ENCODE peak calls at places on chromosomes 6 and 20, in five cellular contexts. O, U, N, F and M are unnamed samples. For H3K4me1, the result is how much of the 10 kb centered on the place peaks cover.

GRCh38 chr6:143058987-143059386 is 1.7 kb upstream of the AIG1 start:
- DNase-seq in O (peak), U (no peak), N (no peak), F (no peak), M (no peak)

GRCh38 chr6:42197574-42198362 is 3.0 kb upstream of the GUCA1B start:
- DNase-seq in F (no peak), O (no peak), U (no peak), N (no peak), M (no peak)

GRCh38 chr6:73516712-73517489 is 3.9 kb downstream of the EEF1A1 start:
- DNase-seq in U (no peak), O (peak), F (no peak), N (no peak), M (no peak)

GRCh38 chr20:46060301-46060881 is 29.4 kb downstream of the NCOA5 start:
- DNase-seq in F (no peak), N (no peak), O (peak), U (no peak), M (no peak)

GRCh38 chr20:37162674-37163073 is 16.5 kb upstream of the RPN2 start:
- DNase-seq in U (no peak), N (no peak), F (no peak), O (no peak), M (no peak)

GRCh38 chr6:157033428-157034140 is 256.4 kb downstream of the ARID1B start:
- DNase-seq in U (no peak), O (no peak), N (no peak), F (peak), M (no peak)

GRCh38 chr20:45283529-45284065 is 23.0 kb upstream of the RBPJL start:
- DNase-seq in N (no peak), F (peak), U (no peak), O (no peak), M (peak)

GRCh38 chr20:9235518-9235917 is 166.6 kb downstream of the PLCB4 start:
- DNase-seq in O (peak), N (no peak), F (peak), U (no peak), M (peak)

GRCh38 chr6:70510600-70510999 is 56.1 kb upstream of the SDHAF4 start:
- DNase-seq in N (no peak), O (no peak), U (no peak), F (no peak), M (no peak)

GRCh38 chr6:140572129-140572528 is 1197.7 kb upstream of the CITED2 start:
- DNase-seq in N (no peak), O (peak), U (no peak), F (peak), M (peak)

GRCh38 chr6:28142446-28142845 is 763 bp downstream of the ZKSCAN8 start:
- DNase-seq in O (no peak), U (no peak), F (peak), N (no peak), M (no peak)

GRCh38 chr20:50434653-50435396 is 75.4 kb upstream of the PTPN1 start:
- DNase-seq in O (no peak), N (no peak), U (no peak), F (peak), M (peak)

GRCh38 chr6:151379933-151380847 is 11.2 kb downstream of the ZBTB2 start:
- DNase-seq in N (no peak), F (no peak), U (no peak), O (no peak), M (no peak)

GRCh38 chr6:1970151-1970561 is 275.2 kb downstream of the GMDS start:
- DNase-seq in O (no peak), F (no peak), U (no peak), N (no peak), M (no peak)

GRCh38 chr6:111190637-111191036 is 103.3 kb downstream of the SLC16A10 start:
- DNase-seq in U (no peak), O (no peak), F (no peak), N (no peak), M (no peak)

GRCh38 chr6:50021894-50022293 is at the start of gene DEFB110:
- DNase-seq in U (no peak), O (no peak), F (no peak), N (no peak), M (no peak)

GRCh38 chr6:118810420-118811027 is 83.4 kb upstream of the ASF1A start:
- DNase-seq in U (no peak), O (no peak), N (peak), F (no peak), M (no peak)

GRCh38 chr6:20024979-20025378 is 187.3 kb downstream of the MBOAT1 start:
- DNase-seq in U (no peak), F (no peak), N (no peak), O (peak), M (no peak)

GRCh38 chr20:53598140-53599038 is 4.8 kb upstream of the ZNF217 start:
- DNase-seq in O (no peak), F (peak), U (peak), N (peak), M (peak)

GRCh38 chr20:17935186-17935585 is 33.4 kb downstream of the SNX5 start:
- DNase-seq in U (no peak), N (no peak), F (peak), O (no peak), M (no peak)

GRCh38 chr6:12048609-12049008 is 36.5 kb downstream of the HIVEP1 start:
- DNase-seq in O (no peak), F (no peak), N (no peak), U (no peak), M (no peak)

GRCh38 chr6:21922086-21922485 is 328.5 kb downstream of the SOX4 start:
- DNase-seq in O (no peak), F (no peak), N (no peak), U (no peak), M (no peak)

GRCh38 chr6:2416128-2416712 is 170.8 kb upstream of the GMDS start:
- DNase-seq in U (no peak), F (no peak), O (no peak), N (no peak), M (no peak)

GRCh38 chr6:100472674-100473073 is 8.0 kb upstream of the SIM1 start:
- DNase-seq in N (no peak), U (no peak), F (peak), O (no peak), M (peak)

GRCh38 chr20:36542019-36542488 is 735 bp downstream of the MYL9 start:
- DNase-seq in U (no peak), N (no peak), O (no peak), F (no peak), M (no peak)

GRCh38 chr20:63499333-63499969 is 568 bp upstream of the EEF1A2 start:
- DNase-seq in F (no peak), U (no peak), O (no peak), N (no peak), M (no peak)

GRCh38 chr6:13694562-13694961 is 17.1 kb downstream of the RANBP9 start:
- DNase-seq in F (no peak), O (no peak), N (no peak), U (no peak), M (no peak)

GRCh38 chr6:14751645-14752173 is 494.2 kb upstream of the JARID2 start:
- DNase-seq in N (no peak), F (no peak), O (no peak), U (no peak), M (no peak)

GRCh38 chr6:158607411-158608170 is 37.0 kb downstream of the DYNLT1 start:
- DNase-seq in U (no peak), F (no peak), O (no peak), N (no peak), M (no peak)

GRCh38 chr6:119324718-119325117 is 24.8 kb downstream of the MAN1A1 start:
- DNase-seq in F (no peak), N (no peak), O (no peak), U (no peak), M (no peak)

GRCh38 chr6:170019259-170020040 is 268.0 kb downstream of the ERMARD start:
- DNase-seq in N (peak), U (no peak), O (no peak), F (no peak), M (no peak)

GRCh38 chr6:40953486-40953885 is 85.5 kb downstream of the UNC5CL start:
- DNase-seq in U (no peak), O (peak), F (no peak), N (no peak), M (no peak)

GRCh38 chr6:40956871-40957270 is 82.2 kb downstream of the UNC5CL start:
- DNase-seq in O (no peak), F (no peak), N (no peak), U (no peak), M (no peak)

GRCh38 chr6:40954446-40955180 is 84.4 kb downstream of the UNC5CL start:
- DNase-seq in U (no peak), O (no peak), N (no peak), F (no peak), M (no peak)

GRCh38 chr6:40957616-40958492 is 81.2 kb downstream of the UNC5CL start:
- DNase-seq in F (peak), O (no peak), N (no peak), U (no peak), M (peak)

DNA sequence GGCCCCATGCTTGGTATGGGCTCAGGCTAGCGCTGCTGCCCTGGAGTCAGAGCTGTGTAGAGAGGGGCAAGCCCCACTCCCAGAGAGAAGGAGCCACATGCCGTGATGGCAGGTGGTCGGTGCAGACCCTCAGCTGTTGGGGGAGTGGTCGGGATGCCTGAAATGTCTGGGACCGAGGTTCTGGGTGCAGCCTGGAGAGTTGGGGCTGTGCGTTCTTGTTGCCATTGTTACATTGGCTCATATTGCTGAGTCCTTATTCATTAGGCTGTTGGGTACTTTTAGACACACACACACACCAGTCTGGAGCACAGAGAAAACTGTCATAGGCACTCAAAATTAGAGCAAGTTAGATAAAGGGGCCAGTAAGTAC is 83.9 kb downstream of the UNC5CL start:
- DNase-seq in F (no peak), N (no peak), O (no peak), U (no peak), M (no peak)
- TF ChIP-seq CTCF in F (no peak), N (no peak), O (no peak), U (no peak), M (no peak)

GRCh38 chr6:154732824-154733609 is at the start of gene SCAF8:
- DNase-seq in U (peak), O (peak), N (peak), F (peak), M (peak)

GRCh38 chr6:154733610-154734379 is 579 bp downstream of the SCAF8 start:
- DNase-seq in F (peak), U (peak), O (peak), N (peak), M (peak)

GRCh38 chr6:154736613-154737259 is 3.5 kb downstream of the SCAF8 start:
- DNase-seq in N (no peak), U (no peak), O (no peak), F (no peak), M (no peak)

GRCh38 chr6:154731296-154732218 is 1.7 kb upstream of the SCAF8 start:
- DNase-seq in F (no peak), U (no peak), O (peak), N (no peak), M (no peak)

GRCh38 chr6:154732538-154732823 is 735 bp upstream of the SCAF8 start:
- DNase-seq in F (no peak), O (no peak), U (no peak), N (no peak), M (peak)
- H3K4me1 ChIP-seq in F (under half), O (under half), U (under half), N (under half), M (under half)

GRCh38 chr6:167826230-167827061 is at the start of gene AFDN:
- DNase-seq in N (peak), U (peak), O (peak), F (peak), M (no peak)
- TF ChIP-seq CTCF in N (peak), U (no peak), O (peak), F (peak), M (peak)

DNA sequence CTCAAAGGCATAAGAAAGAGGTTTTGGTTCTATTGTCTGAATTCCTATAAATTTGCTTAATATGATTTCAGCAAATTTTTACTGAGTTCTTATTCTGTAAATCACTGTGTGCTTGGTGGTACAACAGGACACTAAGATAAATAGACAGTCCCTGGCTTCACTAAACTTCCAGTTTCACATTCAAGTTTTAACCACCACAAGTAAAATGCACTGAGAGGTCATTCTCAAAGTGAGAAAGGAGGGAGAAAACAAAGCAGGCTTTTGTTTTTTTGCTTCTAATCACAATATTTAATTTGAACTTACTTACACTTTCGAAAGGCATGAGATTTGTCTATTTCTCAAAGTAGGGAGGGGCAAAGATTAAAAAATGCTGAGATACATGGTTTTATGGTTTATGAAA is 445.7 kb downstream of the CDC5L start:
- DNase-seq in O (no peak), U (no peak), N (no peak), F (no peak), M (no peak)
- H3K4me1 ChIP-seq in O (under half), U (under half), N (under half), F (under half), M (under half)

GRCh38 chr20:41617931-41618806 is at the start of gene CHD6:
- DNase-seq in F (peak), N (peak), U (peak), O (peak), M (peak)

GRCh38 chr20:41618807-41619294 is 674 bp upstream of the CHD6 start:
- DNase-seq in U (peak), F (peak), O (peak), N (no peak), M (no peak)

GRCh38 chr20:41622584-41622983 is 4.4 kb upstream of the CHD6 start:
- DNase-seq in O (no peak), N (no peak), F (no peak), U (no peak), M (no peak)

GRCh38 chr20:41617059-41617921 is 887 bp downstream of the CHD6 start:
- DNase-seq in N (peak), U (no peak), F (peak), O (peak), M (no peak)

GRCh38 chr20:41619360-41620115 is 1.4 kb upstream of the CHD6 start:
- DNase-seq in F (no peak), O (no peak), N (no peak), U (no peak), M (no peak)
- TF ChIP-seq CTCF in F (no peak), O (no peak), N (no peak), U (no peak), M (no peak)

DNA sequence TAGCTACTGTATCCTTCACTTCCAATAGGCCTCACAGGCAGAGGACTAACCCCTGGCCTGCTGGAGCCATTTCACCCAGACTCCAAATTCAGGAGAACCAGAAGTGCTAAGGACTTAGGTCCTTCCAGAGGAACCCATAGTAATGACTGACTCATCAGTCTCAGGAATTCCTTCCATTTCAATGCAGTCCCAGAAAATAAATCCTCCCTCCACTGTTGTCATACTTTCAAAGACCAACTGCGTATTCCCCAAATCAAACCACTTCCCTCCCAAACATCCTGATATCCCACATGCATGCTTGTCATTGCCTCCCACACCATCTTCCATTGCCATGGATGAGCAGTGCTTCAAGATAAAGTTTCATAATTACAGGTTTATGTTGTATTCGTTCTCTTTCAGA is 31.8 kb upstream of the NT5E start:
- DNase-seq in O (no peak), U (no peak), N (no peak), F (peak), M (peak)
- H3K4me1 ChIP-seq in O (under half), U (under half), N (under half), F (under half), M (under half)

GRCh38 chr6:97705568-97705967 is 422.6 kb upstream of the MMS22L start:
- DNase-seq in U (no peak), F (no peak), N (no peak), O (peak), M (no peak)
- TF ChIP-seq CTCF in U (no peak), F (peak), N (no peak), O (peak), M (peak)

GRCh38 chr20:6708010-6708409 is 59.5 kb upstream of the BMP2 start:
- DNase-seq in F (peak), O (no peak), U (no peak), N (peak), M (peak)

GRCh38 chr20:6707231-6707870 is 60.1 kb upstream of the BMP2 start:
- DNase-seq in O (no peak), U (no peak), N (no peak), F (no peak), M (no peak)

GRCh38 chr20:6705106-6705766 is 62.2 kb upstream of the BMP2 start:
- DNase-seq in N (no peak), F (no peak), U (no peak), O (no peak), M (no peak)

GRCh38 chr20:6704132-6704861 is 63.2 kb upstream of the BMP2 start:
- DNase-seq in O (no peak), F (no peak), N (peak), U (no peak), M (no peak)

GRCh38 chr20:6705920-6706500 is 61.5 kb upstream of the BMP2 start:
- DNase-seq in O (no peak), F (no peak), N (peak), U (no peak), M (no peak)
- H3K4me1 ChIP-seq in O (under half), F (under half), N (under half), U (under half), M (under half)

GRCh38 chr20:1062334-1063015 is 55.9 kb upstream of the PSMF1 start:
- DNase-seq in N (peak), O (no peak), U (no peak), F (peak), M (peak)
- TF ChIP-seq CTCF in N (peak), O (no peak), U (no peak), F (no peak), M (no peak)